ENCODE peak calls at places on chromosomes 12 and 14, in ten cellular contexts. One of them, this sample, is unnamed.

GRCh38 chr14:66380143-66380542 is 106.0 kb upstream of the CCDC196 start:
- DNase-seq in Right ventricle myocardium inferior: no peak
- DNase-seq in GF-D8: no peak
- DNase-seq in NCI-H345: no peak
- DNase-seq in NCI-H1105 treated with DMSO at 0.1 percent for 48 hours: peak
- DNase-seq in stimulated activated CD8-positive, alpha-beta memory T cell treated with anti-CD3 and anti-CD28 coated beads, Interleukin-7, amount 100 ng/mL, for 24 hours: no peak
- DNase-seq in activated T-helper 1 cell treated with Interleukin-2 at 50 U/mL for 16 hours: no peak
- DNase-seq in iris pigment epithelial cell: no peak
- DNase-seq in effector CD4-positive, alpha-beta T cell: no peak
- DNase-seq in astrocyte of the spinal cord: no peak
- DNase-seq in this sample: no peak

GRCh38 chr14:92613008-92613658 is 99.6 kb downstream of the RIN3 start:
- DNase-seq in Right ventricle myocardium inferior: no peak
- DNase-seq in GF-D8: no peak
- DNase-seq in NCI-H345: peak
- DNase-seq in NCI-H1105 treated with DMSO at 0.1 percent for 48 hours: no peak
- DNase-seq in stimulated activated CD8-positive, alpha-beta memory T cell treated with anti-CD3 and anti-CD28 coated beads, Interleukin-7, amount 100 ng/mL, for 24 hours: peak
- DNase-seq in activated T-helper 1 cell treated with Interleukin-2 at 50 U/mL for 16 hours: peak
- DNase-seq in iris pigment epithelial cell: no peak
- DNase-seq in effector CD4-positive, alpha-beta T cell: peak
- DNase-seq in astrocyte of the spinal cord: no peak
- DNase-seq in this sample: peak

GRCh38 chr12:87142346-87142745 is 886.2 kb upstream of the MGAT4C start:
- DNase-seq in Right ventricle myocardium inferior: no peak
- DNase-seq in GF-D8: no peak
- DNase-seq in NCI-H345: no peak
- DNase-seq in NCI-H1105 treated with DMSO at 0.1 percent for 48 hours: no peak
- DNase-seq in stimulated activated CD8-positive, alpha-beta memory T cell treated with anti-CD3 and anti-CD28 coated beads, Interleukin-7, amount 100 ng/mL, for 24 hours: no peak
- DNase-seq in activated T-helper 1 cell treated with Interleukin-2 at 50 U/mL for 16 hours: no peak
- DNase-seq in iris pigment epithelial cell: no peak
- DNase-seq in effector CD4-positive, alpha-beta T cell: no peak
- DNase-seq in astrocyte of the spinal cord: peak
- DNase-seq in this sample: no peak

GRCh38 chr14:105491366-105492006 is 440 bp downstream of the TEDC1 start:
- DNase-seq in Right ventricle myocardium inferior: peak
- DNase-seq in GF-D8: peak
- DNase-seq in NCI-H345: peak
- DNase-seq in NCI-H1105 treated with DMSO at 0.1 percent for 48 hours: peak
- DNase-seq in stimulated activated CD8-positive, alpha-beta memory T cell treated with anti-CD3 and anti-CD28 coated beads, Interleukin-7, amount 100 ng/mL, for 24 hours: peak
- DNase-seq in activated T-helper 1 cell treated with Interleukin-2 at 50 U/mL for 16 hours: peak
- DNase-seq in iris pigment epithelial cell: peak
- DNase-seq in effector CD4-positive, alpha-beta T cell: peak
- DNase-seq in astrocyte of the spinal cord: peak
- DNase-seq in this sample: peak

GRCh38 chr14:64671591-64671990 is 32.6 kb upstream of the PLEKHG3 start:
- DNase-seq in Right ventricle myocardium inferior: no peak
- DNase-seq in GF-D8: no peak
- DNase-seq in NCI-H345: peak
- DNase-seq in NCI-H1105 treated with DMSO at 0.1 percent for 48 hours: peak
- DNase-seq in stimulated activated CD8-positive, alpha-beta memory T cell treated with anti-CD3 and anti-CD28 coated beads, Interleukin-7, amount 100 ng/mL, for 24 hours: no peak
- DNase-seq in activated T-helper 1 cell treated with Interleukin-2 at 50 U/mL for 16 hours: no peak
- DNase-seq in iris pigment epithelial cell: peak
- DNase-seq in effector CD4-positive, alpha-beta T cell: no peak
- DNase-seq in astrocyte of the spinal cord: peak
- DNase-seq in this sample: peak

GRCh38 chr12:28998662-28999120 is 150.4 kb upstream of the FAR2 start:
- DNase-seq in Right ventricle myocardium inferior: no peak
- DNase-seq in GF-D8: no peak
- DNase-seq in NCI-H345: no peak
- DNase-seq in NCI-H1105 treated with DMSO at 0.1 percent for 48 hours: peak
- DNase-seq in stimulated activated CD8-positive, alpha-beta memory T cell treated with anti-CD3 and anti-CD28 coated beads, Interleukin-7, amount 100 ng/mL, for 24 hours: no peak
- DNase-seq in activated T-helper 1 cell treated with Interleukin-2 at 50 U/mL for 16 hours: no peak
- DNase-seq in iris pigment epithelial cell: peak
- DNase-seq in effector CD4-positive, alpha-beta T cell: no peak
- DNase-seq in astrocyte of the spinal cord: peak
- DNase-seq in this sample: peak

GRCh38 chr14:79581912-79582576 is 629.3 kb downstream of the DIO2 start:
- DNase-seq in Right ventricle myocardium inferior: no peak
- DNase-seq in GF-D8: no peak
- DNase-seq in NCI-H345: no peak
- DNase-seq in NCI-H1105 treated with DMSO at 0.1 percent for 48 hours: no peak
- DNase-seq in stimulated activated CD8-positive, alpha-beta memory T cell treated with anti-CD3 and anti-CD28 coated beads, Interleukin-7, amount 100 ng/mL, for 24 hours: no peak
- DNase-seq in activated T-helper 1 cell treated with Interleukin-2 at 50 U/mL for 16 hours: no peak
- DNase-seq in iris pigment epithelial cell: peak
- DNase-seq in effector CD4-positive, alpha-beta T cell: no peak
- DNase-seq in astrocyte of the spinal cord: peak
- DNase-seq in this sample: no peak

GRCh38 chr14:69055125-69055524 is 76.0 kb upstream of the ACTN1 start:
- DNase-seq in Right ventricle myocardium inferior: no peak
- DNase-seq in GF-D8: no peak
- DNase-seq in NCI-H345: no peak
- DNase-seq in NCI-H1105 treated with DMSO at 0.1 percent for 48 hours: no peak
- DNase-seq in stimulated activated CD8-positive, alpha-beta memory T cell treated with anti-CD3 and anti-CD28 coated beads, Interleukin-7, amount 100 ng/mL, for 24 hours: no peak
- DNase-seq in activated T-helper 1 cell treated with Interleukin-2 at 50 U/mL for 16 hours: no peak
- DNase-seq in iris pigment epithelial cell: peak
- DNase-seq in effector CD4-positive, alpha-beta T cell: no peak
- DNase-seq in astrocyte of the spinal cord: peak
- DNase-seq in this sample: no peak

GRCh38 chr14:30034049-30034635 is 106.5 kb upstream of the PRKD1 start:
- DNase-seq in Right ventricle myocardium inferior: no peak
- DNase-seq in GF-D8: no peak
- DNase-seq in NCI-H345: peak
- DNase-seq in NCI-H1105 treated with DMSO at 0.1 percent for 48 hours: peak
- DNase-seq in stimulated activated CD8-positive, alpha-beta memory T cell treated with anti-CD3 and anti-CD28 coated beads, Interleukin-7, amount 100 ng/mL, for 24 hours: no peak
- DNase-seq in activated T-helper 1 cell treated with Interleukin-2 at 50 U/mL for 16 hours: no peak
- DNase-seq in iris pigment epithelial cell: peak
- DNase-seq in effector CD4-positive, alpha-beta T cell: no peak
- DNase-seq in astrocyte of the spinal cord: peak
- DNase-seq in this sample: no peak

GRCh38 chr12:12776261-12776660 is 9.2 kb upstream of the APOLD1 start:
- DNase-seq in Right ventricle myocardium inferior: no peak
- DNase-seq in GF-D8: no peak
- DNase-seq in NCI-H345: peak
- DNase-seq in NCI-H1105 treated with DMSO at 0.1 percent for 48 hours: peak
- DNase-seq in stimulated activated CD8-positive, alpha-beta memory T cell treated with anti-CD3 and anti-CD28 coated beads, Interleukin-7, amount 100 ng/mL, for 24 hours: no peak
- DNase-seq in activated T-helper 1 cell treated with Interleukin-2 at 50 U/mL for 16 hours: no peak
- DNase-seq in iris pigment epithelial cell: no peak
- DNase-seq in effector CD4-positive, alpha-beta T cell: no peak
- DNase-seq in astrocyte of the spinal cord: no peak
- DNase-seq in this sample: no peak

GRCh38 chr12:79689477-79690155 is 1.1 kb downstream of the PAWR start:
- DNase-seq in Right ventricle myocardium inferior: peak
- DNase-seq in GF-D8: peak
- DNase-seq in NCI-H345: peak
- DNase-seq in NCI-H1105 treated with DMSO at 0.1 percent for 48 hours: peak
- DNase-seq in stimulated activated CD8-positive, alpha-beta memory T cell treated with anti-CD3 and anti-CD28 coated beads, Interleukin-7, amount 100 ng/mL, for 24 hours: no peak
- DNase-seq in activated T-helper 1 cell treated with Interleukin-2 at 50 U/mL for 16 hours: no peak
- DNase-seq in iris pigment epithelial cell: peak
- DNase-seq in effector CD4-positive, alpha-beta T cell: no peak
- DNase-seq in astrocyte of the spinal cord: peak
- DNase-seq in this sample: peak

GRCh38 chr12:131363416-131363815 is 347.5 kb upstream of the SFSWAP start:
- DNase-seq in Right ventricle myocardium inferior: no peak
- DNase-seq in GF-D8: no peak
- DNase-seq in NCI-H345: no peak
- DNase-seq in NCI-H1105 treated with DMSO at 0.1 percent for 48 hours: no peak
- DNase-seq in stimulated activated CD8-positive, alpha-beta memory T cell treated with anti-CD3 and anti-CD28 coated beads, Interleukin-7, amount 100 ng/mL, for 24 hours: no peak
- DNase-seq in activated T-helper 1 cell treated with Interleukin-2 at 50 U/mL for 16 hours: no peak
- DNase-seq in iris pigment epithelial cell: no peak
- DNase-seq in effector CD4-positive, alpha-beta T cell: no peak
- DNase-seq in astrocyte of the spinal cord: no peak
- DNase-seq in this sample: no peak

GRCh38 chr12:108939594-108939993 is 59.7 kb downstream of the DAO start:
- DNase-seq in Right ventricle myocardium inferior: no peak
- DNase-seq in GF-D8: no peak
- DNase-seq in NCI-H345: no peak
- DNase-seq in NCI-H1105 treated with DMSO at 0.1 percent for 48 hours: no peak
- DNase-seq in stimulated activated CD8-positive, alpha-beta memory T cell treated with anti-CD3 and anti-CD28 coated beads, Interleukin-7, amount 100 ng/mL, for 24 hours: no peak
- DNase-seq in activated T-helper 1 cell treated with Interleukin-2 at 50 U/mL for 16 hours: no peak
- DNase-seq in iris pigment epithelial cell: peak
- DNase-seq in effector CD4-positive, alpha-beta T cell: no peak
- DNase-seq in astrocyte of the spinal cord: peak
- DNase-seq in this sample: peak

GRCh38 chr14:92471919-92472318 is 41.7 kb upstream of the RIN3 start:
- DNase-seq in Right ventricle myocardium inferior: no peak
- DNase-seq in GF-D8: no peak
- DNase-seq in NCI-H345: no peak
- DNase-seq in NCI-H1105 treated with DMSO at 0.1 percent for 48 hours: no peak
- DNase-seq in stimulated activated CD8-positive, alpha-beta memory T cell treated with anti-CD3 and anti-CD28 coated beads, Interleukin-7, amount 100 ng/mL, for 24 hours: no peak
- DNase-seq in activated T-helper 1 cell treated with Interleukin-2 at 50 U/mL for 16 hours: no peak
- DNase-seq in iris pigment epithelial cell: peak
- DNase-seq in effector CD4-positive, alpha-beta T cell: no peak
- DNase-seq in astrocyte of the spinal cord: peak
- DNase-seq in this sample: no peak

GRCh38 chr12:114869091-114869834 is 185.3 kb upstream of the TBX3 start:
- DNase-seq in Right ventricle myocardium inferior: no peak
- DNase-seq in GF-D8: no peak
- DNase-seq in NCI-H345: peak
- DNase-seq in NCI-H1105 treated with DMSO at 0.1 percent for 48 hours: peak
- DNase-seq in stimulated activated CD8-positive, alpha-beta memory T cell treated with anti-CD3 and anti-CD28 coated beads, Interleukin-7, amount 100 ng/mL, for 24 hours: no peak
- DNase-seq in activated T-helper 1 cell treated with Interleukin-2 at 50 U/mL for 16 hours: no peak
- DNase-seq in iris pigment epithelial cell: peak
- DNase-seq in effector CD4-positive, alpha-beta T cell: no peak
- DNase-seq in astrocyte of the spinal cord: peak
- DNase-seq in this sample: no peak

GRCh38 chr14:65006251-65006721 is 19.6 kb downstream of the FNTB start:
- DNase-seq in Right ventricle myocardium inferior: no peak
- DNase-seq in GF-D8: no peak
- DNase-seq in NCI-H345: no peak
- DNase-seq in NCI-H1105 treated with DMSO at 0.1 percent for 48 hours: no peak
- DNase-seq in stimulated activated CD8-positive, alpha-beta memory T cell treated with anti-CD3 and anti-CD28 coated beads, Interleukin-7, amount 100 ng/mL, for 24 hours: no peak
- DNase-seq in activated T-helper 1 cell treated with Interleukin-2 at 50 U/mL for 16 hours: no peak
- DNase-seq in iris pigment epithelial cell: no peak
- DNase-seq in effector CD4-positive, alpha-beta T cell: no peak
- DNase-seq in astrocyte of the spinal cord: no peak
- DNase-seq in this sample: no peak

GRCh38 chr14:50020799-50021198 is 95.6 kb downstream of the VCPKMT start:
- DNase-seq in Right ventricle myocardium inferior: no peak
- DNase-seq in GF-D8: no peak
- DNase-seq in NCI-H345: no peak
- DNase-seq in NCI-H1105 treated with DMSO at 0.1 percent for 48 hours: no peak
- DNase-seq in stimulated activated CD8-positive, alpha-beta memory T cell treated with anti-CD3 and anti-CD28 coated beads, Interleukin-7, amount 100 ng/mL, for 24 hours: no peak
- DNase-seq in activated T-helper 1 cell treated with Interleukin-2 at 50 U/mL for 16 hours: no peak
- DNase-seq in iris pigment epithelial cell: no peak
- DNase-seq in effector CD4-positive, alpha-beta T cell: no peak
- DNase-seq in astrocyte of the spinal cord: no peak
- DNase-seq in this sample: no peak

GRCh38 chr14:97776890-97777564 is 979.8 kb downstream of the VRK1 start:
- DNase-seq in Right ventricle myocardium inferior: no peak
- DNase-seq in GF-D8: no peak
- DNase-seq in NCI-H345: no peak
- DNase-seq in NCI-H1105 treated with DMSO at 0.1 percent for 48 hours: no peak
- DNase-seq in stimulated activated CD8-positive, alpha-beta memory T cell treated with anti-CD3 and anti-CD28 coated beads, Interleukin-7, amount 100 ng/mL, for 24 hours: no peak
- DNase-seq in activated T-helper 1 cell treated with Interleukin-2 at 50 U/mL for 16 hours: no peak
- DNase-seq in iris pigment epithelial cell: no peak
- DNase-seq in effector CD4-positive, alpha-beta T cell: no peak
- DNase-seq in astrocyte of the spinal cord: no peak
- DNase-seq in this sample: no peak

GRCh38 chr12:22234561-22234960 is 99.9 kb downstream of the ST8SIA1 start:
- DNase-seq in Right ventricle myocardium inferior: no peak
- DNase-seq in GF-D8: no peak
- DNase-seq in NCI-H345: no peak
- DNase-seq in NCI-H1105 treated with DMSO at 0.1 percent for 48 hours: no peak
- DNase-seq in stimulated activated CD8-positive, alpha-beta memory T cell treated with anti-CD3 and anti-CD28 coated beads, Interleukin-7, amount 100 ng/mL, for 24 hours: no peak
- DNase-seq in activated T-helper 1 cell treated with Interleukin-2 at 50 U/mL for 16 hours: no peak
- DNase-seq in iris pigment epithelial cell: peak
- DNase-seq in effector CD4-positive, alpha-beta T cell: no peak
- DNase-seq in astrocyte of the spinal cord: peak
- DNase-seq in this sample: no peak

This sample was measured in Kasumi-1.